ENCODE peak calls at places on chromosomes 16 and 17, in eight cellular contexts. Q, A, H, E, P, N, M and O are unnamed samples.

GRCh38 chr16:83953796-83954576 is 946 bp downstream of the OSGIN1 start:
- DNase-seq in M (no peak), Q (peak; percentile 69), H (no peak), A (no peak), E (peak; percentile 70), N (no peak), P (no peak), O (peak; percentile 34)

GRCh38 chr16:30458561-30459394 is 13.1 kb upstream of the SEPHS2 start:
- DNase-seq in P (no peak), E (no peak), H (no peak), A (no peak), N (peak; percentile 58), M (peak; percentile 60), Q (no peak), O (no peak)

GRCh38 chr16:89096768-89097527 is 3.3 kb downstream of the ACSF3 start:
- DNase-seq in N (peak; percentile 78), H (no peak), Q (no peak), P (no peak), A (no peak), E (no peak), M (peak; percentile 21), O (no peak)

GRCh38 chr16:52545544-52546262 is 1.2 kb downstream of the TOX3 start:
- DNase-seq in H (no peak), M (no peak), A (peak; percentile 36), N (no peak), P (no peak), E (no peak), Q (peak; percentile 52), O (no peak)

GRCh38 chr17:54404259-54404658 is 496.4 kb upstream of the TOM1L1 start:
- DNase-seq in M (no peak), P (no peak), N (no peak), A (no peak), H (no peak), Q (no peak), E (peak; percentile 27), O (no peak)

GRCh38 chr16:375212-375611 is 4.9 kb upstream of the MRPL28 start:
- DNase-seq in M (no peak), Q (no peak), P (no peak), A (no peak), H (no peak), N (no peak), E (no peak), O (no peak)

GRCh38 chr16:27634781-27635180 is 84.8 kb downstream of the KATNIP start:
- DNase-seq in N (no peak), H (no peak), P (no peak), A (no peak), Q (no peak), M (no peak), E (no peak), O (peak; percentile 23)

GRCh38 chr17:64388961-64389565 is 1.6 kb downstream of the PECAM1 start:
- DNase-seq in M (no peak), E (no peak), A (no peak), Q (no peak), N (no peak), H (no peak), P (no peak), O (no peak)